ENCODE peak calls at places on chromosomes 1 and 21, in five cellular contexts. Q, W, H, G and Y are unnamed samples.

GRCh38 chr1:44798481-44799365 is 1.5 kb upstream of the PLK3 start:
- DNase-seq in Q (no peak), W (no peak), H (no peak), G (peak; percentile 1), Y (no peak)

GRCh38 chr1:230868736-230869385 is 540 bp upstream of the C1orf198 start:
- DNase-seq in Q (peak; percentile 61), W (no peak), H (peak; percentile 51), G (peak; percentile 47), Y (no peak)

GRCh38 chr1:37732111-37732780 is 32.7 kb downstream of the EPHA10 start:
- DNase-seq in Q (no peak), W (no peak), H (no peak), G (no peak), Y (no peak)

GRCh38 chr1:207838156-207839082 is 72.5 kb downstream of the CD34 start:
- DNase-seq in Q (no peak), W (peak; percentile 32), H (no peak), G (peak; percentile 44), Y (no peak)

GRCh38 chr1:151720974-151721787 is at the start of gene RIIAD1:
- DNase-seq in Q (peak; percentile 61), W (no peak), H (peak; percentile 28), G (peak; percentile 65), Y (no peak)

GRCh38 chr21:30340714-30341573 is 3.5 kb upstream of the KRTAP27-1 start:
- DNase-seq in Q (peak; percentile 47), W (peak; percentile 46), H (peak; percentile 10), G (peak; percentile 25), Y (no peak)

GRCh38 chr1:248152056-248152827 is 7.3 kb downstream of the OR2M5 start:
- DNase-seq in Q (no peak), W (no peak), H (no peak), G (no peak), Y (no peak)

GRCh38 chr1:112239953-112240352 is 156.1 kb upstream of the CTTNBP2NL start:
- DNase-seq in Q (no peak), W (no peak), H (no peak), G (no peak), Y (no peak)

GRCh38 chr1:191588905-191589304 is 569.4 kb upstream of the RGS18 start:
- DNase-seq in Q (no peak), W (no peak), H (no peak), G (no peak), Y (no peak)

GRCh38 chr1:97826820-97827219 is 94.0 kb downstream of the DPYD start:
- DNase-seq in Q (no peak), W (no peak), H (no peak), G (no peak), Y (peak; percentile 80)

GRCh38 chr1:204366759-204367158 is 7.0 kb upstream of the PLEKHA6 start:
- DNase-seq in Q (peak; percentile 35), W (no peak), H (peak; percentile 48), G (peak; percentile 28), Y (no peak)

GRCh38 chr1:42767510-42767924 is 468 bp downstream of the C1orf50 start:
- DNase-seq in Q (peak; percentile 33), W (no peak), H (no peak), G (no peak), Y (no peak)

GRCh38 chr1:41705798-41706197 is 212.9 kb downstream of the HIVEP3 start:
- DNase-seq in Q (no peak), W (no peak), H (no peak), G (no peak), Y (no peak)

GRCh38 chr1:8947127-8947691 is 1.5 kb downstream of the CA6 start:
- DNase-seq in Q (no peak), W (no peak), H (no peak), G (no peak), Y (no peak)

GRCh38 chr1:53715478-53715877 is 23.5 kb downstream of the GLIS1 start:
- DNase-seq in Q (peak; percentile 37), W (peak; percentile 32), H (peak; percentile 36), G (peak; percentile 39), Y (no peak)

GRCh38 chr1:158019177-158019868 is 25.9 kb downstream of the KIRREL1 start:
- DNase-seq in Q (no peak), W (peak; percentile 92), H (peak; percentile 71), G (peak; percentile 95), Y (no peak)